ENCODE peak calls at places on chromosome 3, in nine cellular contexts. One of them, this sample, is unnamed.

GRCh38 chr3:55485208-55485791 is 1.8 kb downstream of the WNT5A start:
- DNase-seq in Kasumi-1: no peak
- DNase-seq in activated CD8-positive, alpha-beta memory T cell treated with anti-CD3 and anti-CD28 coated beads, Interleukin-2, amount 50 U/mL, for 48 hours: peak
- DNase-seq in endothelial cell: peak
- DNase-seq in SK-N-MC: no peak
- DNase-seq in EL: peak
- DNase-seq in left ventricle myocardium superior: peak
- DNase-seq in fibroblast of lung: peak
- DNase-seq in NCI-H2029: peak
- DNase-seq in this sample: peak

GRCh38 chr3:106758459-106758858 is 618.8 kb upstream of the CCDC54 start:
- DNase-seq in Kasumi-1: no peak
- DNase-seq in activated CD8-positive, alpha-beta memory T cell treated with anti-CD3 and anti-CD28 coated beads, Interleukin-2, amount 50 U/mL, for 48 hours: no peak
- DNase-seq in endothelial cell: no peak
- DNase-seq in SK-N-MC: no peak
- DNase-seq in EL: no peak
- DNase-seq in left ventricle myocardium superior: no peak
- DNase-seq in fibroblast of lung: no peak
- DNase-seq in NCI-H2029: no peak
- DNase-seq in this sample: no peak

GRCh38 chr3:15847239-15847638 is 49.5 kb upstream of the ANKRD28 start:
- DNase-seq in Kasumi-1: no peak
- DNase-seq in activated CD8-positive, alpha-beta memory T cell treated with anti-CD3 and anti-CD28 coated beads, Interleukin-2, amount 50 U/mL, for 48 hours: no peak
- DNase-seq in endothelial cell: no peak
- DNase-seq in SK-N-MC: no peak
- DNase-seq in EL: no peak
- DNase-seq in left ventricle myocardium superior: no peak
- DNase-seq in fibroblast of lung: no peak
- DNase-seq in NCI-H2029: no peak
- DNase-seq in this sample: no peak

GRCh38 chr3:117666316-117666715 is 956.7 kb downstream of the TUSC7 start:
- DNase-seq in Kasumi-1: no peak
- DNase-seq in activated CD8-positive, alpha-beta memory T cell treated with anti-CD3 and anti-CD28 coated beads, Interleukin-2, amount 50 U/mL, for 48 hours: no peak
- DNase-seq in endothelial cell: no peak
- DNase-seq in SK-N-MC: no peak
- DNase-seq in EL: no peak
- DNase-seq in left ventricle myocardium superior: no peak
- DNase-seq in fibroblast of lung: no peak
- DNase-seq in NCI-H2029: no peak
- DNase-seq in this sample: no peak

GRCh38 chr3:187746479-187747335 is 1.4 kb upstream of the BCL6 start:
- DNase-seq in Kasumi-1: no peak
- DNase-seq in activated CD8-positive, alpha-beta memory T cell treated with anti-CD3 and anti-CD28 coated beads, Interleukin-2, amount 50 U/mL, for 48 hours: no peak
- DNase-seq in endothelial cell: no peak
- DNase-seq in SK-N-MC: no peak
- DNase-seq in EL: peak
- DNase-seq in left ventricle myocardium superior: no peak
- DNase-seq in fibroblast of lung: peak
- DNase-seq in NCI-H2029: no peak
- DNase-seq in this sample: peak

GRCh38 chr3:31755911-31756658 is 223.4 kb downstream of the STT3B start:
- DNase-seq in Kasumi-1: no peak
- DNase-seq in activated CD8-positive, alpha-beta memory T cell treated with anti-CD3 and anti-CD28 coated beads, Interleukin-2, amount 50 U/mL, for 48 hours: no peak
- DNase-seq in endothelial cell: no peak
- DNase-seq in SK-N-MC: no peak
- DNase-seq in EL: no peak
- DNase-seq in left ventricle myocardium superior: no peak
- DNase-seq in fibroblast of lung: no peak
- DNase-seq in NCI-H2029: no peak
- DNase-seq in this sample: no peak

GRCh38 chr3:182862159-182862860 is 69.0 kb downstream of the ATP11B start:
- DNase-seq in Kasumi-1: no peak
- DNase-seq in activated CD8-positive, alpha-beta memory T cell treated with anti-CD3 and anti-CD28 coated beads, Interleukin-2, amount 50 U/mL, for 48 hours: no peak
- DNase-seq in endothelial cell: no peak
- DNase-seq in SK-N-MC: no peak
- DNase-seq in EL: no peak
- DNase-seq in left ventricle myocardium superior: no peak
- DNase-seq in fibroblast of lung: no peak
- DNase-seq in NCI-H2029: no peak
- DNase-seq in this sample: no peak

GRCh38 chr3:177733936-177734335 is 536.7 kb upstream of the TBL1XR1 start:
- DNase-seq in Kasumi-1: no peak
- DNase-seq in activated CD8-positive, alpha-beta memory T cell treated with anti-CD3 and anti-CD28 coated beads, Interleukin-2, amount 50 U/mL, for 48 hours: no peak
- DNase-seq in endothelial cell: no peak
- DNase-seq in SK-N-MC: no peak
- DNase-seq in EL: no peak
- DNase-seq in left ventricle myocardium superior: no peak
- DNase-seq in fibroblast of lung: no peak
- DNase-seq in NCI-H2029: no peak
- DNase-seq in this sample: no peak

GRCh38 chr3:152202976-152203626 is 65.6 kb upstream of the MBNL1 start:
- DNase-seq in Kasumi-1: peak
- DNase-seq in activated CD8-positive, alpha-beta memory T cell treated with anti-CD3 and anti-CD28 coated beads, Interleukin-2, amount 50 U/mL, for 48 hours: no peak
- DNase-seq in endothelial cell: no peak
- DNase-seq in SK-N-MC: no peak
- DNase-seq in EL: no peak
- DNase-seq in left ventricle myocardium superior: no peak
- DNase-seq in fibroblast of lung: peak
- DNase-seq in NCI-H2029: no peak
- DNase-seq in this sample: peak

GRCh38 chr3:85193565-85193964 is 234.8 kb downstream of the CADM2 start:
- DNase-seq in Kasumi-1: no peak
- DNase-seq in activated CD8-positive, alpha-beta memory T cell treated with anti-CD3 and anti-CD28 coated beads, Interleukin-2, amount 50 U/mL, for 48 hours: no peak
- DNase-seq in endothelial cell: no peak
- DNase-seq in SK-N-MC: no peak
- DNase-seq in EL: no peak
- DNase-seq in left ventricle myocardium superior: no peak
- DNase-seq in fibroblast of lung: no peak
- DNase-seq in NCI-H2029: no peak
- DNase-seq in this sample: no peak

GRCh38 chr3:188826574-188826973 is 345.2 kb upstream of the TPRG1 start:
- DNase-seq in Kasumi-1: no peak
- DNase-seq in activated CD8-positive, alpha-beta memory T cell treated with anti-CD3 and anti-CD28 coated beads, Interleukin-2, amount 50 U/mL, for 48 hours: no peak
- DNase-seq in endothelial cell: no peak
- DNase-seq in SK-N-MC: no peak
- DNase-seq in EL: no peak
- DNase-seq in left ventricle myocardium superior: no peak
- DNase-seq in fibroblast of lung: no peak
- DNase-seq in NCI-H2029: no peak
- DNase-seq in this sample: no peak

GRCh38 chr3:9955067-9955502 is 2.9 kb upstream of the PRRT3 start:
- DNase-seq in Kasumi-1: no peak
- DNase-seq in activated CD8-positive, alpha-beta memory T cell treated with anti-CD3 and anti-CD28 coated beads, Interleukin-2, amount 50 U/mL, for 48 hours: no peak
- DNase-seq in endothelial cell: no peak
- DNase-seq in SK-N-MC: no peak
- DNase-seq in EL: no peak
- DNase-seq in left ventricle myocardium superior: no peak
- DNase-seq in fibroblast of lung: peak
- DNase-seq in NCI-H2029: peak
- DNase-seq in this sample: peak

GRCh38 chr3:181739628-181740027 is 27.9 kb downstream of the SOX2 start:
- DNase-seq in Kasumi-1: no peak
- DNase-seq in activated CD8-positive, alpha-beta memory T cell treated with anti-CD3 and anti-CD28 coated beads, Interleukin-2, amount 50 U/mL, for 48 hours: no peak
- DNase-seq in endothelial cell: no peak
- DNase-seq in SK-N-MC: no peak
- DNase-seq in EL: no peak
- DNase-seq in left ventricle myocardium superior: no peak
- DNase-seq in fibroblast of lung: no peak
- DNase-seq in NCI-H2029: peak
- DNase-seq in this sample: peak

GRCh38 chr3:150723946-150724345 is 20.2 kb upstream of the ERICH6 start:
- DNase-seq in Kasumi-1: no peak
- DNase-seq in activated CD8-positive, alpha-beta memory T cell treated with anti-CD3 and anti-CD28 coated beads, Interleukin-2, amount 50 U/mL, for 48 hours: no peak
- DNase-seq in endothelial cell: no peak
- DNase-seq in SK-N-MC: no peak
- DNase-seq in EL: no peak
- DNase-seq in left ventricle myocardium superior: no peak
- DNase-seq in fibroblast of lung: no peak
- DNase-seq in NCI-H2029: peak
- DNase-seq in this sample: peak

GRCh38 chr3:118986734-118987133 is 47.9 kb downstream of the IGSF11 start:
- DNase-seq in Kasumi-1: peak
- DNase-seq in activated CD8-positive, alpha-beta memory T cell treated with anti-CD3 and anti-CD28 coated beads, Interleukin-2, amount 50 U/mL, for 48 hours: no peak
- DNase-seq in endothelial cell: no peak
- DNase-seq in SK-N-MC: no peak
- DNase-seq in EL: no peak
- DNase-seq in left ventricle myocardium superior: no peak
- DNase-seq in fibroblast of lung: no peak
- DNase-seq in NCI-H2029: no peak
- DNase-seq in this sample: no peak

GRCh38 chr3:114223146-114223545 is 14.2 kb downstream of the ZNF80 start:
- DNase-seq in Kasumi-1: no peak
- DNase-seq in activated CD8-positive, alpha-beta memory T cell treated with anti-CD3 and anti-CD28 coated beads, Interleukin-2, amount 50 U/mL, for 48 hours: no peak
- DNase-seq in endothelial cell: no peak
- DNase-seq in SK-N-MC: peak
- DNase-seq in EL: peak
- DNase-seq in left ventricle myocardium superior: no peak
- DNase-seq in fibroblast of lung: no peak
- DNase-seq in NCI-H2029: no peak
- DNase-seq in this sample: no peak

GRCh38 chr3:71580636-71581215 is 2.8 kb downstream of the FOXP1 start:
- DNase-seq in Kasumi-1: peak
- DNase-seq in activated CD8-positive, alpha-beta memory T cell treated with anti-CD3 and anti-CD28 coated beads, Interleukin-2, amount 50 U/mL, for 48 hours: no peak
- DNase-seq in endothelial cell: no peak
- DNase-seq in SK-N-MC: no peak
- DNase-seq in EL: peak
- DNase-seq in left ventricle myocardium superior: no peak
- DNase-seq in fibroblast of lung: no peak
- DNase-seq in NCI-H2029: no peak
- DNase-seq in this sample: no peak

GRCh38 chr3:139339219-139339906 is 4.5 kb upstream of the MRPS22 start:
- DNase-seq in Kasumi-1: peak
- DNase-seq in activated CD8-positive, alpha-beta memory T cell treated with anti-CD3 and anti-CD28 coated beads, Interleukin-2, amount 50 U/mL, for 48 hours: no peak
- DNase-seq in endothelial cell: no peak
- DNase-seq in SK-N-MC: no peak
- DNase-seq in EL: peak
- DNase-seq in left ventricle myocardium superior: no peak
- DNase-seq in fibroblast of lung: no peak
- DNase-seq in NCI-H2029: no peak
- DNase-seq in this sample: no peak